ENCODE peak calls at places on chromosomes 16 and 17, in five cellular contexts. S, Y, P, G and M are unnamed samples.

GRCh38 chr16:59698341-59698979 is 964.3 kb upstream of the GOT2 start:
- DNase-seq in G (no peak), S (no peak), P (no peak), Y (no peak), M (no peak)

GRCh38 chr17:12996357-12996756 is 21.5 kb downstream of the ELAC2 start:
- DNase-seq in Y (no peak), G (no peak), S (no peak), P (no peak), M (no peak)

GRCh38 chr17:32849879-32850278 is 27.0 kb downstream of the MYO1D start:
- DNase-seq in S (no peak), P (no peak), Y (no peak), G (no peak), M (no peak)

GRCh38 chr17:31391496-31391949 is at the start of gene RAB11FIP4:
- DNase-seq in G (no peak), S (no peak), Y (no peak), P (no peak), M (peak; percentile 50)

GRCh38 chr16:58885528-58886170 is 151.5 kb upstream of the GOT2 start:
- DNase-seq in G (no peak), S (no peak), P (no peak), Y (no peak), M (no peak)

GRCh38 chr17:75277664-75278071 is 6.6 kb upstream of the MIF4GD start:
- DNase-seq in P (no peak), Y (no peak), S (no peak), G (no peak), M (no peak)

GRCh38 chr17:82756166-82756565 is 4.3 kb downstream of the TBCD start:
- DNase-seq in S (no peak), G (no peak), Y (no peak), P (no peak), M (no peak)

GRCh38 chr16:59993101-59993500 is 1259.0 kb upstream of the GOT2 start:
- DNase-seq in Y (no peak), P (no peak), G (no peak), S (no peak), M (no peak)

GRCh38 chr17:8894673-8895578 is 27.5 kb upstream of the PIK3R6 start:
- DNase-seq in P (peak; percentile 8), Y (peak; percentile 66), G (peak; percentile 61), S (peak; percentile 64), M (no peak)

GRCh38 chr17:41972571-41973411 is 6.2 kb downstream of the CNP start:
- DNase-seq in Y (peak; percentile 79), G (peak; percentile 49), P (no peak), S (no peak), M (no peak)

GRCh38 chr17:5282639-5283217 is 644 bp downstream of the RABEP1 start:
- DNase-seq in P (no peak), G (peak; percentile 20), S (peak; percentile 56), Y (peak; percentile 31), M (peak; percentile 13)

GRCh38 chr17:5283531-5284315 is 1.6 kb downstream of the RABEP1 start:
- DNase-seq in G (no peak), Y (no peak), P (no peak), S (peak; percentile 7), M (no peak)

GRCh38 chr17:5281814-5282638 is at the start of gene RABEP1:
- DNase-seq in S (peak; percentile 93), Y (peak; percentile 94), P (peak; percentile 76), G (peak; percentile 95), M (no peak)

GRCh38 chr17:5291683-5292082 is 9.6 kb downstream of the RABEP1 start:
- DNase-seq in S (no peak), P (no peak), G (no peak), Y (no peak), M (no peak)

DNA sequence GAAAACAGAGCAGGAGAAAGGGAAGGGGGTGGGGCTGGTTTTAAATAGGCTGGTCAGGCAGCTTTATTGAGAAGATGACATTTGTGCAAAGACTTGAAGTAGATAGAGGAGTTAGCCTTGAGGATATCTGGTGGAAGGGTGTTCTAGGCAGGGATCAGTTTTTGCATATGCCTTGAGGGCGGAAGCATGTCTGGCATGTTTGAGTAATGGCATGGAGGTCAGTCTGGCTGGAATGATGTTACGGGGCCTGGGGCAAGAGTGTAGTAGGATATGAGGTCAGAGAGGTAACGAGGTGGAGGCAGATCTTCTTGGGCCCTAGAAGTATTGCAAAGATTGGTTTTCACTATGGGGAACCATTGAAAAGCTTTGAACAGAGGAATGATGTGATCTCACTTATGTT is 4.8 kb downstream of the RABEP1 start:
- DNase-seq in G (no peak), Y (no peak), S (no peak), P (no peak), M (no peak)
- H3K27ac ChIP-seq in G (no peak overlapping the region), Y (no peak overlapping the region), S (no peak overlapping the region), P (no peak overlapping the region), M (no peak overlapping the region)

GRCh38 chr16:55125818-55126385 is 195.2 kb downstream of the IRX5 start:
- DNase-seq in G (no peak), P (no peak), S (no peak), Y (no peak), M (no peak)

GRCh38 chr16:55123652-55124051 is 193.0 kb downstream of the IRX5 start:
- DNase-seq in S (no peak), P (no peak), G (no peak), Y (no peak), M (no peak)

GRCh38 chr16:55126456-55126855 is 195.8 kb downstream of the IRX5 start:
- DNase-seq in P (no peak), S (no peak), G (no peak), Y (no peak), M (no peak)
- H3K27ac ChIP-seq in P (no peak overlapping the region), S (no peak overlapping the region), G (no peak overlapping the region), Y (no peak overlapping the region), M (no peak overlapping the region)

GRCh38 chr16:86727131-86727530 is 148.8 kb downstream of the FOXL1 start:
- DNase-seq in Y (no peak), P (no peak), G (peak; percentile 39), S (no peak), M (no peak)
- H3K27ac ChIP-seq in Y (no peak overlapping the region), P (no peak overlapping the region), G (no peak overlapping the region), S (no peak overlapping the region), M (no peak overlapping the region)

GRCh38 chr16:19696312-19696711 is 21.7 kb downstream of the KNOP1 start:
- DNase-seq in G (peak; percentile 92), S (peak; percentile 86), P (peak; percentile 67), Y (peak; percentile 67), M (no peak)
- H3K27ac ChIP-seq in G (peak overlapping the region; percentile 69), S (peak overlapping the region; percentile 37), P (peak overlapping the region; percentile 65), Y (peak overlapping the region; percentile 80), M (peak overlapping the region; percentile 61)